ENCODE peak calls at places on chromosomes 6 and 20, in nine cellular contexts. B is dorsolateral prefrontal cortex; N is ovary; P is sigmoid colon; T is heart right ventricle; S is neuronal stem cell; I is SJSA1; U is HFF-Myc; D is CD8-positive, alpha-beta memory T cell. G is an unnamed sample.

GRCh38 chr20:10982692-10983091 is 308.9 kb upstream of the JAG1 start:
- DNase-seq in B (no peak), U (peak), N (no peak), T (peak), I (peak), P (peak), S (no peak), D (no peak), G (no peak)

GRCh38 chr6:161374971-161375873 is 101.4 kb upstream of the AGPAT4 start:
- DNase-seq in D (no peak), B (peak), S (no peak), N (peak), U (no peak), I (no peak), P (peak), T (peak), G (no peak)

GRCh38 chr20:25238319-25239037 is 9.4 kb upstream of the PYGB start:
- DNase-seq in I (no peak), N (no peak), T (no peak), P (peak), U (no peak), B (no peak), S (no peak), D (no peak), G (no peak)

GRCh38 chr6:98583506-98583905 is 250.9 kb upstream of the POU3F2 start:
- DNase-seq in D (no peak), B (no peak), P (no peak), U (no peak), I (no peak), N (no peak), S (no peak), T (no peak), G (no peak)

GRCh38 chr6:132354517-132355167 is 46.6 kb downstream of the MOXD1 start:
- DNase-seq in I (no peak), T (peak), U (peak), D (no peak), P (no peak), B (no peak), N (no peak), S (no peak), G (no peak)

GRCh38 chr6:40816601-40817000 is 222.4 kb downstream of the UNC5CL start:
- DNase-seq in B (no peak), T (no peak), S (no peak), P (no peak), I (no peak), D (no peak), U (no peak), N (no peak), G (no peak)

GRCh38 chr6:23754197-23754596 is 371.8 kb upstream of the NRSN1 start:
- DNase-seq in I (no peak), P (no peak), N (no peak), T (no peak), B (no peak), U (no peak), D (no peak), S (no peak), G (no peak)

GRCh38 chr20:56400001-56400640 is 7.7 kb downstream of the CSTF1 start:
- DNase-seq in U (peak), T (no peak), P (no peak), I (no peak), D (peak), S (peak), B (no peak), N (peak), G (peak)

GRCh38 chr6:126826315-126826714 is 292.2 kb upstream of the RSPO3 start:
- DNase-seq in B (no peak), U (no peak), S (no peak), D (no peak), I (peak), T (no peak), N (no peak), P (no peak), G (no peak)

GRCh38 chr6:100171533-100172321 is 177.7 kb upstream of the MCHR2 start:
- DNase-seq in D (no peak), B (no peak), N (no peak), P (no peak), T (no peak), S (no peak), U (peak), I (no peak), G (no peak)

GRCh38 chr6:5333653-5334052 is 72.3 kb downstream of the FARS2 start:
- DNase-seq in P (no peak), N (no peak), B (no peak), T (no peak), U (peak), D (no peak), I (no peak), S (no peak), G (no peak)

GRCh38 chr6:117231466-117231865 is 33.9 kb upstream of the VGLL2 start:
- DNase-seq in I (no peak), U (no peak), B (no peak), P (no peak), N (no peak), D (no peak), S (no peak), T (no peak), G (no peak)

GRCh38 chr6:158707826-158708225 is 58.0 kb downstream of the SYTL3 start:
- DNase-seq in T (no peak), B (no peak), I (no peak), D (no peak), U (no peak), N (no peak), S (no peak), P (peak), G (no peak)
- H3K4me3 ChIP-seq in T (peak), B (peak), I (no peak), D (no peak), U (no peak), N (no peak), S (no peak), P (peak), G (no peak)

DNA sequence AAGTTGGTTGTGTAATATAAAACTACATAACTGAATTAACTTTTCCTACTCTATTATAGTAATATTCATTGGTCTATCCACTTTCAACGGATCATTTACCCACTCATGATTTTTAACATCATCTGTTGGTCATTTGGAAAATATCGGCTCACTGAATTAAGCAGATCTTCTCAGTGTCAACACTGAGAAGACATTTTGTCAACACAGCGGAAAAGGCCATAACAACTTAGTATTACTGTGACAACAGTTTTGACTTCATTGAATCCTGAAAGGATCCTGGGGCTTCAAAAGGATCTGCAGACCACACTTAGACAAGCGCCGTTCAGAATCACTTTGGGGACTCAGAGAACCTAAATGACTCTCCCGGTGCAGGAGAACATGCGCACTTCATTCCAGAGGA is 4.2 kb downstream of the ZBTB2 start:
- DNase-seq in U (no peak), N (no peak), T (no peak), P (no peak), D (no peak), I (no peak), S (no peak), B (no peak), G (no peak)
- H3K4me3 ChIP-seq in U (no peak), N (no peak), T (no peak), P (no peak), D (no peak), I (no peak), S (no peak), B (no peak), G (no peak)

GRCh38 chr20:21102252-21102609 is 3.9 kb downstream of the LINC00237 start:
- DNase-seq in B (no peak), N (no peak), T (no peak), D (no peak), I (no peak), U (no peak), S (no peak), P (no peak), G (no peak)

GRCh38 chr20:21102691-21103311 is 3.4 kb downstream of the LINC00237 start:
- DNase-seq in P (peak), B (peak), I (no peak), U (no peak), N (no peak), S (no peak), D (peak), T (peak), G (no peak)

GRCh38 chr20:21099653-21100589 is 6.2 kb downstream of the LINC00237 start:
- DNase-seq in P (no peak), B (no peak), T (peak), S (no peak), N (no peak), U (no peak), D (peak), I (peak), G (peak)

GRCh38 chr20:21100590-21101452 is 5.3 kb downstream of the LINC00237 start:
- DNase-seq in U (no peak), T (no peak), B (no peak), D (no peak), S (peak), I (no peak), P (no peak), N (no peak), G (peak)

GRCh38 chr20:21101453-21102251 is 4.5 kb downstream of the LINC00237 start:
- DNase-seq in N (no peak), U (no peak), T (no peak), S (no peak), D (no peak), I (peak), P (no peak), B (no peak), G (no peak)
- H3K4me3 ChIP-seq in N (no peak), U (no peak), T (peak), S (peak), D (peak), I (peak), P (peak), B (peak), G (no peak)

GRCh38 chr6:135183532-135184440 is 2.7 kb downstream of the MYB start:
- DNase-seq in B (no peak), P (no peak), D (peak), S (peak), N (no peak), U (no peak), T (no peak), I (no peak), G (peak)
- H3K4me3 ChIP-seq in B (peak), P (peak), D (peak), S (no peak), N (peak), U (no peak), T (peak), I (no peak), G (peak)

GRCh38 chr6:43285832-43286231 is 12.2 kb upstream of the SLC22A7 start:
- DNase-seq in S (no peak), U (no peak), B (no peak), N (no peak), P (no peak), I (no peak), T (no peak), D (no peak), G (no peak)

GRCh38 chr6:43284986-43285385 is 13.1 kb upstream of the SLC22A7 start:
- DNase-seq in B (no peak), S (no peak), U (no peak), I (no peak), N (no peak), P (no peak), T (no peak), D (no peak), G (no peak)

GRCh38 chr6:43283905-43284304 is 14.2 kb upstream of the SLC22A7 start:
- DNase-seq in U (no peak), I (no peak), B (no peak), T (no peak), P (no peak), S (no peak), N (no peak), D (no peak), G (no peak)

GRCh38 chr6:43286456-43286994 is 11.5 kb upstream of the SLC22A7 start:
- DNase-seq in D (no peak), U (no peak), T (no peak), P (no peak), B (no peak), N (no peak), I (no peak), S (no peak), G (no peak)

GRCh38 chr6:43285415-43285814 is 12.6 kb upstream of the SLC22A7 start:
- DNase-seq in N (no peak), B (no peak), T (no peak), S (no peak), D (no peak), P (no peak), U (no peak), I (no peak), G (no peak)
- H3K4me3 ChIP-seq in N (no peak), B (no peak), T (peak), S (no peak), D (no peak), P (peak), U (no peak), I (no peak), G (no peak)

G was measured in HAP-1.